ENCODE peak calls at places on chromosomes 4 and X, in four cellular contexts. B is glomerular endothelial cell, A is tibial artery, S is PC-3. C is an unnamed sample.

GRCh38 chr4:110944501-110944900 is 321.6 kb upstream of the PITX2 start:
- DNase-seq in S (no peak), A (no peak), B (no peak), C (no peak)

GRCh38 chrX:19183777-19184485 is 61.7 kb upstream of the ADGRG2 start:
- DNase-seq in A (no peak), B (no peak), S (no peak), C (no peak)

GRCh38 chr4:175891863-175892262 is 79.8 kb upstream of the GPM6A start:
- DNase-seq in S (peak), B (no peak), A (no peak), C (no peak)

GRCh38 chr4:55793479-55793878 is 26.1 kb upstream of the EXOC1L start:
- DNase-seq in B (no peak), S (no peak), A (no peak), C (peak)

GRCh38 chrX:130869239-130869638 is 33.8 kb downstream of the ENOX2 start:
- DNase-seq in A (no peak), S (no peak), B (no peak), C (no peak)

GRCh38 chrX:37986893-37987292 is 19.5 kb upstream of the SYTL5 start:
- DNase-seq in S (peak), B (no peak), A (no peak), C (no peak)

GRCh38 chr4:55018521-55018920 is 106.9 kb downstream of the KDR start:
- DNase-seq in A (no peak), B (no peak), S (no peak), C (no peak)

GRCh38 chrX:65674351-65674893 is 7.0 kb downstream of the MSN start:
- DNase-seq in B (no peak), A (no peak), S (no peak), C (no peak)

GRCh38 chr4:99587302-99587701 is 12.7 kb downstream of the MTTP start:
- DNase-seq in S (no peak), B (no peak), A (no peak), C (no peak)

GRCh38 chr4:143441678-143442077 is 71.8 kb upstream of the SMARCA5 start:
- DNase-seq in S (no peak), B (no peak), A (no peak), C (no peak)

GRCh38 chrX:53795583-53795982 is 109.1 kb upstream of the HUWE1 start:
- DNase-seq in S (no peak), B (no peak), A (no peak), C (no peak)

GRCh38 chrX:8345473-8345872 is 119.2 kb upstream of the VCX3B start:
- DNase-seq in A (no peak), S (peak), B (no peak), C (no peak)